ENCODE peak calls at places on chromosomes 7 and 10, in seven cellular contexts. O, Z, X, A, T, R and E are unnamed samples.

GRCh38 chr10:119347181-119347974 is 140.0 kb downstream of the GRK5 start:
- DNase-seq in X (no peak), A (no peak), O (no peak), T (no peak), R (no peak), Z (no peak), E (no peak)

GRCh38 chr10:104642311-104643022 is 1.4 kb downstream of the SORCS3 start:
- DNase-seq in X (no peak), T (no peak), O (peak), Z (peak), R (peak), A (no peak), E (peak)

GRCh38 chr7:280461-280860 is 9.5 kb upstream of the FOXL3 start:
- DNase-seq in R (no peak), X (no peak), T (no peak), A (no peak), O (no peak), Z (no peak), E (no peak)

GRCh38 chr10:47368431-47369180 is 15.5 kb downstream of the ZNF488 start:
- DNase-seq in O (no peak), Z (no peak), X (no peak), T (no peak), R (no peak), A (no peak), E (no peak)

GRCh38 chr7:25982684-25983083 is 169.3 kb upstream of the NFE2L3 start:
- DNase-seq in O (no peak), X (no peak), R (no peak), Z (no peak), T (no peak), A (no peak), E (no peak)

GRCh38 chr10:79027147-79028055 is 41.4 kb upstream of the ZMIZ1 start:
- DNase-seq in R (peak), Z (no peak), T (no peak), O (no peak), X (no peak), A (peak), E (no peak)

GRCh38 chr7:116097365-116098009 is 66.9 kb upstream of the TFEC start:
- DNase-seq in A (no peak), R (no peak), X (peak), T (no peak), O (no peak), Z (peak), E (no peak)

GRCh38 chr10:120634629-120635028 is 177.6 kb downstream of the PLPP4 start:
- DNase-seq in O (no peak), A (no peak), R (no peak), T (no peak), X (no peak), Z (no peak), E (no peak)

GRCh38 chr10:7862121-7862514 is 43.8 kb downstream of the TAF3 start:
- DNase-seq in X (no peak), T (no peak), R (no peak), O (no peak), A (no peak), Z (no peak), E (no peak)

GRCh38 chr7:27784399-27785053 is 44.6 kb downstream of the TAX1BP1 start:
- DNase-seq in O (peak), X (peak), R (no peak), T (peak), A (no peak), Z (peak), E (peak)

GRCh38 chr7:45125193-45125904 is 13.9 kb upstream of the TBRG4 start:
- DNase-seq in O (no peak), Z (no peak), A (no peak), T (no peak), X (no peak), R (no peak), E (no peak)

GRCh38 chr7:102068846-102069245 is 217.8 kb upstream of the SH2B2 start:
- DNase-seq in T (no peak), X (no peak), A (no peak), Z (no peak), O (peak), R (no peak), E (no peak)

GRCh38 chr10:60992661-60993060 is 48.7 kb upstream of the RHOBTB1 start:
- DNase-seq in T (no peak), Z (no peak), X (no peak), O (no peak), A (no peak), R (no peak), E (no peak)

GRCh38 chr7:99095698-99096097 is 48.2 kb downstream of the SMURF1 start:
- DNase-seq in O (no peak), R (peak), X (no peak), Z (no peak), A (no peak), T (no peak), E (no peak)

GRCh38 chr10:71213761-71214440 is 1.5 kb downstream of the UNC5B start:
- DNase-seq in Z (peak), T (no peak), A (no peak), R (peak), O (peak), X (peak), E (peak)

GRCh38 chr7:120920034-120920433 is 30.5 kb upstream of the ING3 start:
- DNase-seq in R (no peak), Z (no peak), T (no peak), A (no peak), O (no peak), X (no peak), E (no peak)

GRCh38 chr7:26070290-26070689 is 81.7 kb upstream of the NFE2L3 start:
- DNase-seq in R (no peak), A (no peak), Z (no peak), X (no peak), T (no peak), O (no peak), E (no peak)

GRCh38 chr10:127278001-127278400 is 81.6 kb upstream of the INSYN2A start:
- DNase-seq in A (no peak), X (peak), Z (no peak), T (no peak), R (no peak), O (no peak), E (no peak)

GRCh38 chr10:91551856-91552255 is 81.0 kb downstream of the PPP1R3C start:
- DNase-seq in Z (peak), O (peak), T (no peak), R (peak), A (no peak), X (peak), E (peak)

GRCh38 chr10:107740962-107741690 is 576.6 kb upstream of the SORCS1 start:
- DNase-seq in T (no peak), A (no peak), X (peak), R (no peak), Z (no peak), O (no peak), E (peak)

GRCh38 chr7:130276796-130277762 is 10.4 kb downstream of the CPA2 start:
- DNase-seq in X (peak), A (no peak), O (no peak), Z (no peak), T (no peak), R (no peak), E (no peak)

GRCh38 chr10:120583424-120584108 is 126.5 kb downstream of the PLPP4 start:
- DNase-seq in Z (no peak), A (no peak), T (no peak), O (no peak), R (no peak), X (no peak), E (no peak)

GRCh38 chr10:15744217-15744865 is 24.6 kb upstream of the ITGA8 start:
- DNase-seq in X (peak), A (no peak), R (peak), Z (peak), O (peak), T (peak), E (peak)

GRCh38 chr7:85737426-85737825 is 550.6 kb upstream of the SEMA3D start:
- DNase-seq in O (no peak), T (no peak), Z (no peak), X (no peak), R (no peak), A (no peak), E (no peak)

GRCh38 chr7:11191574-11192220 is 218.0 kb downstream of the PHF14 start:
- DNase-seq in Z (no peak), O (no peak), X (no peak), A (no peak), R (no peak), T (no peak), E (no peak)

GRCh38 chr7:79149831-79150230 is 303.6 kb downstream of the MAGI2 start:
- DNase-seq in O (no peak), T (no peak), R (no peak), Z (no peak), A (no peak), X (peak), E (no peak)

GRCh38 chr7:154833839-154834238 is 169.1 kb downstream of the PAXIP1 start:
- DNase-seq in X (no peak), R (no peak), T (no peak), Z (no peak), A (no peak), O (no peak), E (no peak)

DNA sequence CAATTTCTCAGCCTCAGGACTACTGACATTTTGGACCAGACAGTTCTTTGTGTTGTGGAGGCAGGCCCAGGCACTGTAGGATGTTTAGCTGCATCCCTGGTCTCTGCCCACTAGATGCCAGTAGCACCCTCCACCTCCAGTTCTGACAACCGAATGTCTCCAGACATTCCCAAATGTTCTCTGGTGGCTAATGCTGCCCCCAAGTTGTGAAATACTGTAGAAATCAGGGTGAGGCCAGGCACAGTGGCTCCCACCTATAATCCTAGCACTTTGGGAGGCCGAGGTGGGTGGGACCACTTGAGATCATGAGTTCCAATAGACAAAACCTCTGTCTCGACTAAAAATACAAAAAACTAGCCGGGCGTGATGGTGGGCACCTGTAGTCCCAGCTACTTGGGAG is 18.2 kb downstream of the HNRNPF start:
- DNase-seq in Z (no peak), T (peak), X (peak), R (no peak), A (no peak), O (no peak), E (no peak)
- TF ChIP-seq CTCF in Z (peak), T (peak), X (peak), R (peak), A (peak), O (no peak), E (peak)

DNA sequence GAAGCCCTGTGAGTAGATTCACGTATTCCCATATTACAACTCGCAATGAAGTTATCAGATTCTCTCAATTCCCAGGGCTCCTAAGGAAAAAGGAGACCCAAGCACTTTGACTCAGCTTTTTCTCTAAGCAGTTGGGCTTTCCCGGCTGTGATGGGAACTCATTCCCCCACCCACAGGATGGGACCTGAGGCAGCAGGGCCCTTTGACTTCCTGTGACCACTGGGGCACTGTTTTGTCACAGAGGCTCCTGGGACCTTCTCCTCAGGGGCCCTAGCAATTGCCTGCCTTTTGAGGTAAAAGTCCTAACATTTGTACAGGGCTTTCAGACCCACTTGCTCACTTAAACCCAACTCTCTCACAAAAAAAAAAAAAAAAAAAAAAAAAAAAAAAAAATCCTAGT is 122.8 kb upstream of the PDLIM1 start:
- DNase-seq in R (no peak), Z (no peak), O (no peak), X (no peak), T (no peak), A (no peak), E (no peak)
- TF ChIP-seq CTCF in R (no peak), Z (no peak), O (no peak), X (no peak), T (no peak), A (no peak), E (no peak)

GRCh38 chr10:588246-589165 is 101.0 kb downstream of the DIP2C start:
- DNase-seq in X (peak), O (no peak), A (peak), T (no peak), R (no peak), Z (no peak), E (no peak)
- TF ChIP-seq CTCF in X (peak), O (no peak), A (peak), T (no peak), R (no peak), Z (no peak), E (no peak)

GRCh38 chr10:85997544-85997943 is 369.1 kb downstream of the GRID1 start:
- DNase-seq in R (no peak), O (no peak), Z (no peak), T (no peak), X (no peak), A (no peak), E (no peak)

GRCh38 chr10:85993140-85993539 is 373.5 kb downstream of the GRID1 start:
- DNase-seq in T (no peak), R (no peak), A (no peak), Z (no peak), X (no peak), O (no peak), E (no peak)

GRCh38 chr10:85993840-85994507 is 372.6 kb downstream of the GRID1 start:
- DNase-seq in T (no peak), X (no peak), A (no peak), R (no peak), Z (no peak), O (no peak), E (no peak)

GRCh38 chr10:85992324-85992723 is 374.3 kb downstream of the GRID1 start:
- DNase-seq in R (no peak), O (no peak), T (no peak), X (no peak), A (no peak), Z (no peak), E (no peak)

GRCh38 chr10:85995791-85996190 is 370.8 kb downstream of the GRID1 start:
- DNase-seq in Z (peak), O (peak), X (peak), R (peak), T (peak), A (no peak), E (peak)
- TF ChIP-seq CTCF in Z (peak), O (no peak), X (peak), R (peak), T (peak), A (peak), E (peak)

GRCh38 chr10:129970404-129971364 is 6.6 kb upstream of the EBF3 start:
- DNase-seq in X (no peak), O (no peak), R (no peak), T (no peak), A (peak), Z (no peak), E (peak)

GRCh38 chr10:129968020-129968861 is 4.2 kb upstream of the EBF3 start:
- DNase-seq in Z (no peak), R (no peak), O (no peak), T (no peak), A (no peak), X (no peak), E (peak)

GRCh38 chr10:129969528-129970264 is 5.6 kb upstream of the EBF3 start:
- DNase-seq in X (no peak), T (no peak), Z (no peak), A (no peak), O (no peak), R (no peak), E (no peak)

GRCh38 chr10:129967579-129968019 is 3.5 kb upstream of the EBF3 start:
- DNase-seq in T (no peak), Z (no peak), A (no peak), R (no peak), O (no peak), X (no peak), E (peak)

GRCh38 chr10:129968937-129969527 is 5.0 kb upstream of the EBF3 start:
- DNase-seq in R (peak), X (peak), A (peak), Z (peak), T (no peak), O (peak), E (peak)
- TF ChIP-seq CTCF in R (peak), X (peak), A (peak), Z (peak), T (no peak), O (peak), E (no peak)

DNA sequence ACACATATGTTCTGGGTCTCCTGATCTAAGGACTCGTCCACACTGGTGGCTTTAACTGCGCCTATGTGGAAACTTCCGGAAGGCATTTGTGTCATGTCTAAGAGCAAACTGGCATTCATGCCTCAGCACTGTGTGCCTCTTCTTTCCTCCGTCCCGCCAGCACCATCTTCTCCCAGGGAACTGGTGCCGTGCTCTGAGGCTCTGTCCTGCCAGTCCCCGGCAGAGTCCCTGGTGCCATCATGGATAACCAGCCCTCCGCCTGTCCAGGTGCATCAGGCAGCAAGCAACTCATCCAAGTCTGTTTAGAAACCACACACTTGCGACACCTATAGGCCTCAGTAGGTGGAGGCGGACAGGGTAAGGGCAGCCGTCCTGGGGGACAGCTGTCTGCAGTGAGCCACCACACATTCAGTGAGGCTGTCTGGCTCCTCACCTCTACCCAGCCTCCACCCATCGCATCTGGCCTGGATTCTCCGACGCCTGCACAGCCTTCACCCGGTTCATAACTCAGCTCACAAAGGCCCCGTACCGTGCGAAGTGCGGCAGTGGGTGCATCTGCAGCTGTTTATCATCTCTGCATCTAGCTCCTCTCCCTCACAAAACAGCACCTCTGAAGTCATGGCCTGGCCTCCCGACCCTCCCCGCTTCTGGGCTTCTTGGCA is 162.7 kb downstream of the DIP2C start:
- DNase-seq in T (no peak), O (no peak), Z (no peak), A (no peak), R (no peak), X (no peak), E (no peak)
- TF ChIP-seq CTCF in T (no peak), O (no peak), Z (no peak), A (no peak), R (no peak), X (no peak), E (no peak)